ENCODE peak calls at places on chromosomes 3 and 15, in nine cellular contexts. B, I, M, Q, S, D, V, W and N are unnamed samples.

GRCh38 chr3:65039754-65040210 is 352.0 kb upstream of the ADAMTS9 start:
- DNase-seq in I (no peak), V (no peak), W (peak), S (peak), Q (no peak), D (no peak), M (no peak), B (no peak), N (no peak)

GRCh38 chr15:31326729-31327673 is at the start of gene KLF13:
- DNase-seq in W (no peak), M (peak), I (peak), D (no peak), Q (peak), B (no peak), S (peak), V (no peak), N (no peak)

GRCh38 chr3:54917172-54917571 is 10.7 kb downstream of the LRTM1 start:
- DNase-seq in M (no peak), S (no peak), Q (no peak), D (no peak), W (no peak), B (no peak), I (peak), V (no peak), N (no peak)

GRCh38 chr3:120163816-120164215 is 69.6 kb upstream of the GSK3B start:
- DNase-seq in S (no peak), M (no peak), B (no peak), W (no peak), Q (no peak), D (no peak), I (no peak), V (no peak), N (no peak)

GRCh38 chr3:30970183-30970582 is 75.7 kb upstream of the GADL1 start:
- DNase-seq in B (no peak), I (no peak), V (peak), W (no peak), S (peak), D (no peak), M (no peak), Q (no peak), N (no peak)

GRCh38 chr3:42732829-42733459 is 30.3 kb upstream of the HHATL start:
- DNase-seq in M (no peak), D (no peak), W (no peak), B (no peak), V (no peak), Q (no peak), I (no peak), S (no peak), N (peak)

GRCh38 chr3:129281726-129282125 is 3.1 kb downstream of the HMCES start:
- DNase-seq in B (no peak), I (no peak), M (no peak), W (no peak), S (no peak), Q (no peak), V (no peak), D (no peak), N (no peak)

GRCh38 chr15:80076321-80077318 is 17.1 kb downstream of the ZFAND6 start:
- DNase-seq in B (no peak), W (no peak), Q (no peak), S (no peak), M (peak), V (no peak), I (peak), D (no peak), N (no peak)

GRCh38 chr3:138072816-138073215 is 42.6 kb downstream of the DZIP1L start:
- DNase-seq in M (no peak), B (no peak), I (no peak), D (no peak), Q (no peak), W (no peak), S (no peak), V (no peak), N (no peak)

DNA sequence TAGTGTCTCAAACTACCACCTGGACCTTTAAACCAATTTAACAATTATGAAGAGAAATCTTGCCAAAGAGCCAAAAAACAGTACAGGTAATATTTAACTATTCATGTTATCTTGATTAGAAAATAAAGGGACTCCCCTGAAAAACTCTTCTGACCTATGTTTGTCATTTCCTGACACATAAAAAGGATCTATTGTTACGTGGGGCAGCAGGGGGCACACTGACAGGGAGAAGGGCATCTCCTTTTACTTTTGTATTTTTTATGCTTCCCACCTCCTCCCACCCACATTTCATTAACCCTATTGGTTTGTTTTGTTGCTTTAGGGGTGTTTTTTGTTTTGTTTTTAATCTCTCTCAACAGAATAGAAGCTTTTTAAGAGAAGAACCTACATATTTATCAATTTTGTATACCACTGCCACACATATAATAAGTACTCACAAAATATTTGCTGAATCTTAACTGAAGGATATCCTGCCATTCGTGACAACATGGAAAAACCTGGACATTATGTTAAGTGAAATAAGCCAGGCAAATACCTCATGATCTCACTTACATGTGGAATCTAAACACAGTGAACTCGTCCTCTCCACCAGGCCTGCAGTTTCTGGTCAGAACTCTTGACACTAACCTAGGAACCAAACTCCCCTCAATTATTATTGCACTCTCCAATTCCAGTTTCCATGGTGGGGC is 17.7 kb downstream of the STAG1 start:
- DNase-seq in S (no peak), D (no peak), V (no peak), M (no peak), Q (no peak), W (no peak), I (no peak), B (no peak), N (no peak)
- TF ChIP-seq CTCF in S (no peak), D (no peak), V (no peak), M (no peak), Q (no peak), W (no peak), I (no peak), B (no peak), N (no peak)

GRCh38 chr3:13353936-13354542 is 66.1 kb downstream of the NUP210 start:
- DNase-seq in V (no peak), M (no peak), W (no peak), B (no peak), Q (no peak), I (peak), S (peak), D (no peak), N (no peak)
- TF ChIP-seq CTCF in V (peak), M (no peak), W (peak), B (peak), Q (no peak), I (peak), S (peak), D (peak), N (peak)

GRCh38 chr3:22729212-22729611 is 473.9 kb upstream of the UBE2E2 start:
- DNase-seq in V (no peak), D (no peak), B (no peak), S (no peak), I (no peak), M (no peak), Q (no peak), W (peak), N (no peak)

GRCh38 chr3:22731901-22732300 is 471.2 kb upstream of the UBE2E2 start:
- DNase-seq in D (no peak), I (no peak), S (no peak), Q (no peak), B (no peak), V (no peak), W (peak), M (no peak), N (no peak)

GRCh38 chr3:22729981-22730380 is 473.1 kb upstream of the UBE2E2 start:
- DNase-seq in I (peak), Q (no peak), M (no peak), B (no peak), W (no peak), D (no peak), V (peak), S (peak), N (no peak)

GRCh38 chr3:22732641-22733040 is 470.5 kb upstream of the UBE2E2 start:
- DNase-seq in B (no peak), D (no peak), S (no peak), M (no peak), Q (no peak), I (no peak), V (no peak), W (no peak), N (no peak)

DNA sequence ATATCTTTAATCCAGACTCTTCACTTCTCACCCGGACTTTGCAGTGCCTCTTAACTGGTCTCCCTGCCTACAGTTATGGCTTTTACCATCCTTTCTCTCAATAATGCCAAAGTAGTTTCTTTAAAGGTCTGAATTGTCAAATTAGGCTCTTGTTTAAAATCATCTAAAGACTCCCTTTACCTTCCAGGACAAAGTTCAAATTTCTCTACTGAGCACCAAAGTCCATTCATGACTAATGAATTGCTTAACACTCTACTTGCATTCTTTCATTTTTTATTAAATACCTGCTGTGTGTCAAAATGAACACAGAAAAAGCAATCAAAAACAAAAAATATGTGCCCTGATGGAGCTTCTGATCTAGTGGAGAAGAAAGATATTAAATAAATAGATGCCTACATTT is 472.4 kb upstream of the UBE2E2 start:
- DNase-seq in V (no peak), B (no peak), I (no peak), M (no peak), Q (no peak), W (no peak), S (no peak), D (no peak), N (no peak)
- TF ChIP-seq CTCF in V (no peak), B (no peak), I (no peak), M (no peak), Q (no peak), W (no peak), S (no peak), D (no peak), N (no peak)

DNA sequence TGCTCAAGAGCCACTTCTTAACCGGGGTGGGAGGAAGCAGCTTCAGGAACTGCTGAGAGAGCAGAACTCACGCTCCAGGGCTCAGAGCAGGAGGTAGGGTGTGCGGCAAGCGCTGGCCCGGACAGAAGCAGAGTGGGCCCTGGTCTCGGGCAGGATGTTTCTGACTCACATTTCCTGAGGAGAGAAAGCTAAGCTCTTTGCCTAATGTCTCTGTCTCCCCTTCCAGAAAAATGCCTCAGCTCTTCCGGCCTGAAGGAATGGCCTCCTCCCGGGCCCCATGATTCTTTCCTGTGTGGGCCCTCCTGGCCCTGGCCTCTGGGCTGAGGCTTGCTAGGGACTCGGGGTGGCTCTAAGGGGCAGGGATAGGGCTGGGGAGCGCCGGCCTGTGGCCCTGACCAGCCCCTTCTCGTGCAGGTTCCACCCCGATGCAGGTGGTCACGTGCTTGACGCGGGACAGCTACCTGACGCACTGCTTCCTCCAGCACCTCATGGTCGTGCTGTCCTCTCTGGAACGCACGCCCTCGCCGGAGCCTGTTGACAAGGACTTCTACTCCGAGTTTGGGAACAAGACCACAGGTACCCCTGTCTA is 4.1 kb upstream of the STAB1 start:
- DNase-seq in D (no peak), Q (no peak), I (peak), V (no peak), S (no peak), B (no peak), W (no peak), M (no peak), N (no peak)
- TF ChIP-seq CTCF in D (no peak), Q (no peak), I (no peak), V (no peak), S (no peak), B (no peak), W (no peak), M (no peak), N (no peak)

DNA sequence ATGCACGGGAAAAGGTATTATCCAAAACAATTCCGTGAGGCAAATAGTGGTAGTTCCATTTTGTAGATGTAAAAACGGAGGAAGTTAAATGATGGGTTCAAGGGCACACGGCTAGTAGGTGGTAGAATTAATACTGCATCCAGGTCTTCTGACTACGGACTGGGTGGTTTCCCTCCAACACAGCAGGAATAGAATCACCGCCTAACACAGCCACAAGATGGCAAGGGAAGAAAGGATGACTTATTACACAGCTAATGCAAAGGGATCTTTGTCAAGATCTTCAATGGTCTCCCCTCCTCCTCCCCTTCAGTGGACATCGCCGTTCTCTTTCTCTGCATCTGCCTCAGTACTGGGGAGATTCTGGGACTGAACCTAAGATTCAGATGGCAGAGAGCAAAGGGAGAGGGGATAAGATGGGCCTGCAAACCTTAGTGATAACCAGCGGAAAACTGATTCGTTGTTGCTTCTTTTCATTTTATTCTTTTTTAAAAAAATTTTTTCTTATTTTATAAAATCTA is 574 bp upstream of the TOPBP1 start:
- DNase-seq in V (peak), S (peak), D (no peak), M (peak), B (no peak), W (no peak), I (peak), Q (no peak), N (no peak)
- TF ChIP-seq CTCF in V (peak), S (no peak), D (no peak), M (no peak), B (no peak), W (peak), I (no peak), Q (no peak), N (peak)

GRCh38 chr15:58773024-58773423 is 1.9 kb downstream of the MINDY2 start:
- DNase-seq in B (no peak), M (no peak), Q (no peak), W (no peak), S (no peak), D (no peak), V (no peak), I (no peak), N (no peak)

GRCh38 chr15:58770519-58770856 is 614 bp upstream of the MINDY2 start:
- DNase-seq in M (no peak), W (peak), B (peak), Q (no peak), I (peak), V (peak), D (no peak), S (no peak), N (no peak)

GRCh38 chr15:58771621-58772235 is 626 bp downstream of the MINDY2 start:
- DNase-seq in B (no peak), W (peak), S (peak), D (peak), V (peak), I (no peak), M (peak), Q (peak), N (no peak)

GRCh38 chr15:58775402-58775801 is 4.3 kb downstream of the MINDY2 start:
- DNase-seq in D (no peak), I (no peak), S (no peak), B (no peak), V (no peak), Q (no peak), M (no peak), W (no peak), N (no peak)

GRCh38 chr15:58770857-58771620 is at the start of gene MINDY2:
- DNase-seq in S (peak), D (peak), V (peak), B (peak), W (peak), I (peak), M (peak), Q (peak), N (peak)
- TF ChIP-seq CTCF in S (peak), D (peak), V (peak), B (peak), W (peak), I (peak), M (no peak), Q (no peak), N (peak)

GRCh38 chr3:18389108-18389733 is 35.9 kb downstream of the SATB1 start:
- DNase-seq in S (peak), V (peak), I (peak), M (no peak), W (no peak), B (no peak), D (peak), Q (no peak), N (no peak)
- TF ChIP-seq CTCF in S (peak), V (peak), I (peak), M (peak), W (peak), B (peak), D (peak), Q (peak), N (peak)

GRCh38 chr3:160449660-160450598 is at the start of gene TRIM59:
- DNase-seq in B (peak), M (peak), V (peak), W (peak), S (peak), D (peak), I (peak), Q (peak), N (peak)
- TF ChIP-seq CTCF in B (peak), M (no peak), V (no peak), W (peak), S (peak), D (no peak), I (no peak), Q (no peak), N (peak)